ENCODE peak calls at places on chromosomes 13 and 19, in six cellular contexts. V is AG04449, U is A172, L is mesenteric fat pad, H is AG04450, N is MCF 10A. Q is an unnamed sample.

GRCh38 chr13:26132756-26133155 is 80.9 kb upstream of the SHISA2 start:
- DNase-seq in V (no peak), H (no peak), L (no peak), U (peak), N (peak), Q (peak)

GRCh38 chr13:62747629-62748028 is 1332.0 kb upstream of the PCDH20 start:
- DNase-seq in N (peak), H (no peak), U (peak), L (no peak), V (no peak), Q (no peak)

GRCh38 chr19:6588508-6589345 is 2.2 kb downstream of the CD70 start:
- DNase-seq in L (no peak), H (no peak), V (no peak), U (no peak), N (no peak), Q (no peak)

GRCh38 chr13:113804703-113805430 is 45.8 kb downstream of the TMEM255B start:
- DNase-seq in H (no peak), V (no peak), U (no peak), N (no peak), L (no peak), Q (no peak)

GRCh38 chr13:38819053-38819452 is 132.2 kb downstream of the FREM2 start:
- DNase-seq in U (no peak), L (no peak), V (no peak), N (peak), H (no peak), Q (no peak)

GRCh38 chr19:35355851-35356460 is 2.3 kb upstream of the FFAR3 start:
- DNase-seq in H (no peak), U (no peak), L (peak), V (no peak), N (no peak), Q (no peak)

GRCh38 chr13:94322925-94323324 is 156.6 kb downstream of the DCT start:
- DNase-seq in V (no peak), H (no peak), U (peak), N (no peak), L (no peak), Q (no peak)

GRCh38 chr13:112809332-112810310 is 119.8 kb downstream of the ATP11A start:
- DNase-seq in H (no peak), L (peak), N (no peak), V (no peak), U (no peak), Q (no peak)

GRCh38 chr13:50805805-50806204 is 37.7 kb downstream of the DLEU7 start:
- DNase-seq in V (no peak), N (peak), L (no peak), U (no peak), H (no peak), Q (peak)

GRCh38 chr13:50197705-50198104 is 182.5 kb downstream of the KCNRG start:
- DNase-seq in U (peak), L (no peak), H (no peak), N (no peak), V (no peak), Q (no peak)

Q was measured in amniotic epithelial cell.